ENCODE peak calls at places on chromosomes 2 and 18, in seven cellular contexts. L, S, U, Z, N, Q and V are unnamed samples.

GRCh38 chr2:53028259-53028658 is 739.3 kb upstream of the CHAC2 start:
- DNase-seq in L (no peak), S (peak), U (no peak), Z (peak), N (no peak), Q (no peak), V (no peak)

GRCh38 chr18:44179693-44180092 is 501.0 kb upstream of the SETBP1 start:
- DNase-seq in L (no peak), S (no peak), U (no peak), Z (no peak), N (no peak), Q (no peak), V (no peak)

GRCh38 chr18:28729321-28729720 is 552.4 kb upstream of the CDH2 start:
- DNase-seq in L (no peak), S (peak), U (no peak), Z (no peak), N (no peak), Q (no peak), V (no peak)

GRCh38 chr2:3097804-3098203 is 279.8 kb downstream of the EIPR1 start:
- DNase-seq in L (no peak), S (no peak), U (no peak), Z (no peak), N (no peak), Q (no peak), V (no peak)

GRCh38 chr18:49189772-49190171 is 239.0 kb upstream of the SMAD7 start:
- DNase-seq in L (no peak), S (no peak), U (no peak), Z (no peak), N (no peak), Q (no peak), V (no peak)

GRCh38 chr18:47413327-47413726 is 161.9 kb upstream of the SKOR2 start:
- DNase-seq in L (no peak), S (no peak), U (no peak), Z (no peak), N (no peak), Q (no peak), V (no peak)

GRCh38 chr2:217729426-217730058 is 273.3 kb downstream of the TNS1 start:
- DNase-seq in L (no peak), S (no peak), U (no peak), Z (peak), N (no peak), Q (no peak), V (no peak)

GRCh38 chr2:46424937-46425336 is 54.4 kb upstream of the TMEM247 start:
- DNase-seq in L (no peak), S (no peak), U (no peak), Z (no peak), N (no peak), Q (no peak), V (no peak)

GRCh38 chr18:12862467-12862866 is 21.6 kb downstream of the PTPN2 start:
- DNase-seq in L (no peak), S (no peak), U (no peak), Z (peak), N (no peak), Q (no peak), V (no peak)

GRCh38 chr2:73088211-73088610 is 16.7 kb upstream of the SFXN5 start:
- DNase-seq in L (no peak), S (no peak), U (no peak), Z (no peak), N (no peak), Q (no peak), V (no peak)

GRCh38 chr18:57581301-57581934 is 5.1 kb downstream of the FECH start:
- DNase-seq in L (no peak), S (no peak), U (no peak), Z (peak), N (no peak), Q (no peak), V (no peak)

GRCh38 chr2:124027182-124027581 is 2.1 kb downstream of the CNTNAP5 start:
- DNase-seq in L (no peak), S (peak), U (no peak), Z (peak), N (no peak), Q (no peak), V (no peak)

GRCh38 chr2:222561817-222562424 is 94.0 kb downstream of the FARSB start:
- DNase-seq in L (no peak), S (peak), U (no peak), Z (peak), N (no peak), Q (no peak), V (no peak)

GRCh38 chr2:76672798-76673197 is 849.4 kb downstream of the LRRTM4 start:
- DNase-seq in L (no peak), S (no peak), U (no peak), Z (no peak), N (no peak), Q (no peak), V (no peak)

GRCh38 chr18:23867011-23867410 is 147.5 kb upstream of the TTC39C start:
- DNase-seq in L (no peak), S (no peak), U (no peak), Z (no peak), N (no peak), Q (no peak), V (no peak)

GRCh38 chr18:39622431-39622830 is 2056.8 kb upstream of the CELF4 start:
- DNase-seq in L (no peak), S (no peak), U (no peak), Z (peak), N (no peak), Q (no peak), V (no peak)

GRCh38 chr2:133635115-133635514 is 66.9 kb upstream of the NCKAP5 start:
- DNase-seq in L (no peak), S (no peak), U (no peak), Z (peak), N (no peak), Q (no peak), V (no peak)

GRCh38 chr2:27016801-27017325 is 15.9 kb upstream of the TMEM214 start:
- DNase-seq in L (peak), S (peak), U (peak), Z (peak), N (peak), Q (no peak), V (no peak)

GRCh38 chr2:42567389-42567788 is 1.0 kb upstream of the MTA3 start:
- DNase-seq in L (no peak), S (no peak), U (no peak), Z (peak), N (no peak), Q (no peak), V (no peak)